ENCODE peak calls at places on chromosomes 11 and 22, in eight cellular contexts. T, S, I, R, X, B, L and M are unnamed samples.

GRCh38 chr22:49491726-49492125 is 335.9 kb downstream of the BRD1 start:
- DNase-seq in T (no peak), I (no peak), X (no peak), S (no peak), L (no peak), R (no peak), B (no peak), M (no peak)

GRCh38 chr22:33844273-33844672 is 76.0 kb downstream of the LARGE1 start:
- DNase-seq in R (no peak), X (no peak), T (no peak), B (no peak), S (no peak), I (no peak), L (no peak), M (no peak)

GRCh38 chr11:4704054-4704789 is at the start of gene MMP26:
- DNase-seq in S (no peak), L (no peak), B (no peak), I (no peak), X (no peak), R (peak), T (peak), M (no peak)

GRCh38 chr11:121829159-121829643 is 286.8 kb downstream of the BLID start:
- DNase-seq in S (peak), L (no peak), B (no peak), X (no peak), I (no peak), R (no peak), T (no peak), M (peak)

GRCh38 chr11:78790784-78791183 is 216.1 kb upstream of the NARS2 start:
- DNase-seq in B (no peak), L (no peak), R (no peak), X (no peak), T (no peak), S (no peak), I (no peak), M (no peak)

GRCh38 chr11:61642162-61642561 is 38.0 kb upstream of the DAGLA start:
- DNase-seq in R (no peak), T (no peak), I (no peak), B (no peak), X (no peak), L (no peak), S (no peak), M (no peak)

GRCh38 chr11:2468363-2469240 is 23.8 kb downstream of the KCNQ1 start:
- DNase-seq in R (no peak), B (no peak), T (no peak), X (no peak), I (no peak), L (no peak), S (no peak), M (no peak)

GRCh38 chr11:46855167-46855566 is 9.1 kb upstream of the CKAP5 start:
- DNase-seq in T (no peak), B (no peak), S (peak), I (no peak), R (no peak), L (no peak), X (no peak), M (no peak)

GRCh38 chr11:33682446-33682845 is 18.2 kb downstream of the C11orf91 start:
- DNase-seq in L (no peak), T (no peak), I (no peak), R (no peak), S (no peak), X (no peak), B (no peak), M (peak)

GRCh38 chr11:46451759-46452158 is 60.2 kb upstream of the CHRM4 start:
- DNase-seq in T (no peak), X (no peak), L (no peak), B (no peak), S (no peak), I (no peak), R (no peak), M (no peak)

GRCh38 chr11:8652140-8652539 is 30.3 kb downstream of the TRIM66 start:
- DNase-seq in X (no peak), R (no peak), I (peak), L (no peak), T (no peak), S (peak), B (no peak), M (peak)

GRCh38 chr22:44550666-44551491 is 52.8 kb upstream of the RTL6 start:
- DNase-seq in S (peak), R (no peak), I (peak), B (peak), L (no peak), X (no peak), T (no peak), M (peak)

GRCh38 chr11:15968461-15969130 is 387.8 kb downstream of the SOX6 start:
- DNase-seq in X (no peak), T (no peak), S (no peak), L (no peak), B (no peak), R (no peak), I (no peak), M (no peak)

GRCh38 chr22:44439356-44440223 is 58.4 kb downstream of the RTL6 start:
- DNase-seq in L (no peak), I (no peak), B (no peak), X (no peak), T (no peak), S (no peak), R (no peak), M (no peak)

GRCh38 chr11:116052603-116053537 is 548.7 kb upstream of the CADM1 start:
- DNase-seq in X (no peak), R (no peak), I (no peak), B (no peak), L (no peak), T (no peak), S (no peak), M (no peak)

GRCh38 chr11:57202282-57202681 is 20.5 kb downstream of the LRRC55 start:
- DNase-seq in S (no peak), X (no peak), L (no peak), R (no peak), I (no peak), T (no peak), B (no peak), M (no peak)

GRCh38 chr11:11789735-11790369 is 51.9 kb upstream of the USP47 start:
- DNase-seq in T (peak), L (no peak), I (peak), S (peak), B (peak), R (peak), X (no peak), M (peak)

GRCh38 chr11:88704505-88704904 is 361.3 kb downstream of the GRM5 start:
- DNase-seq in I (no peak), R (peak), B (no peak), T (peak), L (no peak), S (peak), X (no peak), M (no peak)

GRCh38 chr22:35728639-35729308 is 11.1 kb downstream of the APOL5 start:
- DNase-seq in X (no peak), B (no peak), T (no peak), L (no peak), R (no peak), S (no peak), I (no peak), M (no peak)

GRCh38 chr11:20647976-20648565 is 21.3 kb upstream of the NELL1 start:
- DNase-seq in S (peak), I (peak), L (no peak), R (peak), T (peak), B (peak), X (no peak), M (peak)

GRCh38 chr11:43992834-43993637 is 50.6 kb downstream of the C11orf96 start:
- DNase-seq in R (no peak), T (no peak), S (peak), L (no peak), X (no peak), I (no peak), B (no peak), M (no peak)

GRCh38 chr11:67160045-67160444 is 41.0 kb downstream of the KDM2A start:
- DNase-seq in S (no peak), B (no peak), L (no peak), R (no peak), I (no peak), T (no peak), X (no peak), M (no peak)

GRCh38 chr11:74673956-74674355 is 57.3 kb downstream of the CHRDL2 start:
- DNase-seq in X (no peak), R (no peak), T (no peak), L (no peak), I (peak), S (no peak), B (no peak), M (no peak)

GRCh38 chr22:19852177-19852781 is 2.4 kb downstream of the GNB1L start:
- DNase-seq in R (no peak), X (no peak), B (no peak), L (no peak), S (no peak), I (no peak), T (no peak), M (no peak)

GRCh38 chr22:32024791-32025190 is 18.3 kb upstream of the SLC5A1 start:
- DNase-seq in L (no peak), R (no peak), T (no peak), I (peak), B (no peak), S (peak), X (no peak), M (peak)

GRCh38 chr22:50672471-50673230 is at the start of gene SHANK3:
- DNase-seq in B (no peak), R (no peak), S (no peak), X (no peak), L (no peak), T (peak), I (no peak), M (no peak)

GRCh38 chr11:90204832-90205646 is 17.8 kb downstream of the CHORDC1 start:
- DNase-seq in X (no peak), T (peak), I (peak), L (no peak), R (peak), S (peak), B (no peak), M (peak)

GRCh38 chr22:45389546-45389945 is 23.9 kb downstream of the SMC1B start:
- DNase-seq in I (no peak), L (no peak), T (no peak), R (no peak), S (no peak), X (no peak), B (no peak), M (no peak)

GRCh38 chr22:38415561-38416321 is 39.3 kb downstream of the KCNJ4 start:
- DNase-seq in R (no peak), T (peak), S (no peak), X (no peak), B (no peak), I (no peak), L (peak), M (no peak)

GRCh38 chr11:119700536-119701346 is 28.3 kb downstream of the NECTIN1 start:
- DNase-seq in S (no peak), B (no peak), X (no peak), T (no peak), R (no peak), L (no peak), I (no peak), M (peak)

GRCh38 chr22:36741204-36741793 is 34.6 kb downstream of the IFT27 start:
- DNase-seq in I (peak), S (no peak), T (peak), X (no peak), L (no peak), R (no peak), B (no peak), M (no peak)

GRCh38 chr22:35703861-35704584 is 13.6 kb upstream of the APOL5 start:
- DNase-seq in X (no peak), I (no peak), R (no peak), B (no peak), L (no peak), T (no peak), S (peak), M (no peak)

GRCh38 chr22:21038405-21038804 is 6.0 kb upstream of the SLC7A4 start:
- DNase-seq in L (no peak), B (no peak), R (no peak), S (peak), X (no peak), I (no peak), T (no peak), M (no peak)

GRCh38 chr11:66069715-66070603 is at the start of gene PACS1:
- DNase-seq in T (peak), S (peak), I (peak), X (peak), R (peak), L (peak), B (peak), M (peak)

GRCh38 chr11:78318321-78318720 is 99.3 kb downstream of the GAB2 start:
- DNase-seq in L (no peak), B (no peak), S (no peak), R (no peak), X (no peak), I (no peak), T (no peak), M (no peak)

GRCh38 chr11:628056-628455 is 1.1 kb upstream of the SCT start:
- DNase-seq in T (no peak), I (no peak), S (no peak), L (peak), X (no peak), R (no peak), B (no peak), M (no peak)

GRCh38 chr11:117076941-117077659 is 21.1 kb downstream of the SIK3 start:
- DNase-seq in B (no peak), T (no peak), S (no peak), L (no peak), X (no peak), I (no peak), R (no peak), M (no peak)